ENCODE peak calls at places on chromosomes 1 and 21, in nine cellular contexts. One of them, this sample, is unnamed.

GRCh38 chr1:205353612-205354011 is 3.1 kb downstream of the KLHDC8A start:
- DNase-seq in Peyer's patch: no peak
- DNase-seq in stomach: no peak
- DNase-seq in heart left ventricle: no peak
- DNase-seq in fibroblast of mammary gland: no peak
- DNase-seq in AG10803: no peak
- DNase-seq in cardiac muscle cell: no peak
- DNase-seq in AG09309: no peak
- DNase-seq in astrocyte of the cerebellum: no peak
- DNase-seq in this sample: no peak

GRCh38 chr1:209405183-209405823 is 178.2 kb upstream of the CAMK1G start:
- DNase-seq in AG10803: peak; percentile 75
- DNase-seq in astrocyte of the cerebellum: peak; percentile 60
- DNase-seq in AG09309: peak; percentile 27
- DNase-seq in Peyer's patch: no peak
- DNase-seq in cardiac muscle cell: peak; percentile 62
- DNase-seq in stomach: no peak
- DNase-seq in fibroblast of mammary gland: peak; percentile 57
- DNase-seq in heart left ventricle: no peak
- DNase-seq in this sample: no peak

GRCh38 chr1:232291681-232292080 is 338.3 kb downstream of the SIPA1L2 start:
- DNase-seq in AG09309: no peak
- DNase-seq in heart left ventricle: no peak
- DNase-seq in cardiac muscle cell: peak; percentile 76
- DNase-seq in fibroblast of mammary gland: no peak
- DNase-seq in Peyer's patch: no peak
- DNase-seq in AG10803: no peak
- DNase-seq in stomach: no peak
- DNase-seq in astrocyte of the cerebellum: no peak
- DNase-seq in this sample: peak; percentile 38

GRCh38 chr21:26756491-26757159 is 88.6 kb downstream of the ADAMTS1 start:
- DNase-seq in cardiac muscle cell: no peak
- DNase-seq in AG09309: peak; percentile 61
- DNase-seq in Peyer's patch: no peak
- DNase-seq in AG10803: peak; percentile 91
- DNase-seq in stomach: no peak
- DNase-seq in fibroblast of mammary gland: peak; percentile 40
- DNase-seq in heart left ventricle: no peak
- DNase-seq in astrocyte of the cerebellum: peak; percentile 49
- DNase-seq in this sample: no peak

GRCh38 chr1:56149761-56150160 is 429.6 kb downstream of the PLPP3 start:
- DNase-seq in cardiac muscle cell: no peak
- DNase-seq in fibroblast of mammary gland: peak; percentile 68
- DNase-seq in astrocyte of the cerebellum: no peak
- DNase-seq in AG10803: peak; percentile 10
- DNase-seq in AG09309: no peak
- DNase-seq in heart left ventricle: no peak
- DNase-seq in stomach: no peak
- DNase-seq in Peyer's patch: no peak
- DNase-seq in this sample: no peak

GRCh38 chr1:14699596-14699995 is 101.1 kb downstream of the KAZN start:
- DNase-seq in astrocyte of the cerebellum: no peak
- DNase-seq in AG09309: no peak
- DNase-seq in AG10803: no peak
- DNase-seq in heart left ventricle: no peak
- DNase-seq in Peyer's patch: no peak
- DNase-seq in cardiac muscle cell: no peak
- DNase-seq in stomach: no peak
- DNase-seq in fibroblast of mammary gland: no peak
- DNase-seq in this sample: no peak

GRCh38 chr1:206583461-206584264 is 28.6 kb downstream of the EIF2D start:
- DNase-seq in fibroblast of mammary gland: peak; percentile 69
- DNase-seq in astrocyte of the cerebellum: peak; percentile 29
- DNase-seq in AG09309: peak; percentile 14
- DNase-seq in stomach: peak; percentile 83
- DNase-seq in AG10803: peak; percentile 63
- DNase-seq in heart left ventricle: peak; percentile 70
- DNase-seq in cardiac muscle cell: peak; percentile 79
- DNase-seq in Peyer's patch: peak; percentile 84
- DNase-seq in this sample: peak; percentile 81

GRCh38 chr1:92030701-92031107 is 919 bp downstream of the EPHX4 start:
- DNase-seq in cardiac muscle cell: peak; percentile 15
- DNase-seq in stomach: no peak
- DNase-seq in heart left ventricle: no peak
- DNase-seq in AG10803: no peak
- DNase-seq in Peyer's patch: no peak
- DNase-seq in fibroblast of mammary gland: no peak
- DNase-seq in AG09309: no peak
- DNase-seq in astrocyte of the cerebellum: peak; percentile 29
- DNase-seq in this sample: no peak

GRCh38 chr21:45457832-45458172 is 52.8 kb downstream of the COL18A1 start:
- DNase-seq in AG09309: no peak
- DNase-seq in astrocyte of the cerebellum: no peak
- DNase-seq in fibroblast of mammary gland: no peak
- DNase-seq in AG10803: no peak
- DNase-seq in cardiac muscle cell: no peak
- DNase-seq in Peyer's patch: no peak
- DNase-seq in heart left ventricle: peak; percentile 21
- DNase-seq in stomach: no peak
- DNase-seq in this sample: no peak

GRCh38 chr1:146007048-146007784 is 10.8 kb upstream of the TXNIP start:
- DNase-seq in heart left ventricle: no peak
- DNase-seq in AG10803: peak; percentile 77
- DNase-seq in astrocyte of the cerebellum: peak; percentile 83
- DNase-seq in cardiac muscle cell: peak; percentile 90
- DNase-seq in Peyer's patch: peak; percentile 79
- DNase-seq in fibroblast of mammary gland: peak; percentile 90
- DNase-seq in stomach: peak; percentile 60
- DNase-seq in AG09309: peak; percentile 51
- DNase-seq in this sample: peak; percentile 89

GRCh38 chr1:213993929-213994328 is 6.2 kb downstream of the PROX1 start:
- DNase-seq in cardiac muscle cell: no peak
- DNase-seq in heart left ventricle: no peak
- DNase-seq in astrocyte of the cerebellum: no peak
- DNase-seq in AG10803: no peak
- DNase-seq in fibroblast of mammary gland: no peak
- DNase-seq in stomach: no peak
- DNase-seq in Peyer's patch: no peak
- DNase-seq in AG09309: no peak
- DNase-seq in this sample: no peak

GRCh38 chr1:76841460-76841859 is 25.8 kb upstream of the ST6GALNAC5 start:
- DNase-seq in fibroblast of mammary gland: no peak
- DNase-seq in heart left ventricle: no peak
- DNase-seq in stomach: no peak
- DNase-seq in Peyer's patch: no peak
- DNase-seq in AG10803: no peak
- DNase-seq in astrocyte of the cerebellum: no peak
- DNase-seq in AG09309: no peak
- DNase-seq in cardiac muscle cell: no peak
- DNase-seq in this sample: no peak

GRCh38 chr1:186210258-186210657 is 164.8 kb downstream of the TPR start:
- DNase-seq in AG09309: no peak
- DNase-seq in cardiac muscle cell: no peak
- DNase-seq in Peyer's patch: no peak
- DNase-seq in fibroblast of mammary gland: no peak
- DNase-seq in stomach: no peak
- DNase-seq in AG10803: no peak
- DNase-seq in astrocyte of the cerebellum: no peak
- DNase-seq in heart left ventricle: no peak
- DNase-seq in this sample: no peak

GRCh38 chr1:7636801-7637526 is 134.1 kb upstream of the VAMP3 start:
- DNase-seq in AG10803: no peak
- DNase-seq in fibroblast of mammary gland: no peak
- DNase-seq in heart left ventricle: no peak
- DNase-seq in cardiac muscle cell: no peak
- DNase-seq in Peyer's patch: no peak
- DNase-seq in stomach: no peak
- DNase-seq in AG09309: no peak
- DNase-seq in astrocyte of the cerebellum: no peak
- DNase-seq in this sample: no peak

GRCh38 chr1:51214615-51215131 is 21.4 kb upstream of the RNF11 start:
- DNase-seq in cardiac muscle cell: peak; percentile 73
- DNase-seq in AG09309: peak; percentile 67
- DNase-seq in astrocyte of the cerebellum: no peak
- DNase-seq in heart left ventricle: no peak
- DNase-seq in fibroblast of mammary gland: peak; percentile 81
- DNase-seq in Peyer's patch: no peak
- DNase-seq in stomach: no peak
- DNase-seq in AG10803: peak; percentile 93
- DNase-seq in this sample: no peak

GRCh38 chr1:86965012-86965826 is 50.8 kb downstream of the HS2ST1 start:
- DNase-seq in cardiac muscle cell: peak; percentile 71
- DNase-seq in astrocyte of the cerebellum: peak; percentile 33
- DNase-seq in heart left ventricle: no peak
- DNase-seq in Peyer's patch: no peak
- DNase-seq in fibroblast of mammary gland: peak; percentile 55
- DNase-seq in stomach: no peak
- DNase-seq in AG09309: no peak
- DNase-seq in AG10803: peak; percentile 45
- DNase-seq in this sample: peak; percentile 64

DNA sequence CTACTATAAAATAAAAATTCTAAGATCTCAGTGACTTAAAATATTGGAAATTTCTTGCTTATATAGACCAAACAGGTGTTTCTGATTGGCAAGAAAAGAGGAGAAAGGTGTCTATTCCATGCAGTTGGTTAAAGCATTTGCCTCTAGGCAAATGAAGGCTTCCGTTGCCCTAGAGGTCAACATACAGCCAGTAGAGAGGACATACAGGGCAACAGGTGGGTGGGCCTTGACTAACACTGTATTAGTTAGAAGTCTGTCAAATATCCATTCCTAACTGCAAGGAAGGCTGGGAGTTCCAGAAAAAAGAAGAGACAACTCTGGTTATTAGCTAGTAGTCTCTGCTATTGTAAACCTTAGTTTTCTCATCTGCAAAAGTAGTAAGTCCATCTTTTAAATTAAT is 43.0 kb downstream of the TNFSF4 start:
- DNase-seq in AG09309: no peak
- DNase-seq in heart left ventricle: no peak
- DNase-seq in cardiac muscle cell: no peak
- DNase-seq in stomach: no peak
- DNase-seq in Peyer's patch: no peak
- DNase-seq in fibroblast of mammary gland: no peak
- DNase-seq in AG10803: no peak
- DNase-seq in astrocyte of the cerebellum: no peak
- DNase-seq in this sample: no peak
- TF ChIP-seq CTCF in AG09309: no peak
- TF ChIP-seq CTCF in heart left ventricle: no peak
- TF ChIP-seq CTCF in cardiac muscle cell: no peak
- TF ChIP-seq CTCF in stomach: no peak
- TF ChIP-seq CTCF in Peyer's patch: no peak
- TF ChIP-seq CTCF in fibroblast of mammary gland: no peak
- TF ChIP-seq CTCF in AG10803: no peak
- TF ChIP-seq CTCF in astrocyte of the cerebellum: no peak
- TF ChIP-seq CTCF in this sample: no peak

DNA sequence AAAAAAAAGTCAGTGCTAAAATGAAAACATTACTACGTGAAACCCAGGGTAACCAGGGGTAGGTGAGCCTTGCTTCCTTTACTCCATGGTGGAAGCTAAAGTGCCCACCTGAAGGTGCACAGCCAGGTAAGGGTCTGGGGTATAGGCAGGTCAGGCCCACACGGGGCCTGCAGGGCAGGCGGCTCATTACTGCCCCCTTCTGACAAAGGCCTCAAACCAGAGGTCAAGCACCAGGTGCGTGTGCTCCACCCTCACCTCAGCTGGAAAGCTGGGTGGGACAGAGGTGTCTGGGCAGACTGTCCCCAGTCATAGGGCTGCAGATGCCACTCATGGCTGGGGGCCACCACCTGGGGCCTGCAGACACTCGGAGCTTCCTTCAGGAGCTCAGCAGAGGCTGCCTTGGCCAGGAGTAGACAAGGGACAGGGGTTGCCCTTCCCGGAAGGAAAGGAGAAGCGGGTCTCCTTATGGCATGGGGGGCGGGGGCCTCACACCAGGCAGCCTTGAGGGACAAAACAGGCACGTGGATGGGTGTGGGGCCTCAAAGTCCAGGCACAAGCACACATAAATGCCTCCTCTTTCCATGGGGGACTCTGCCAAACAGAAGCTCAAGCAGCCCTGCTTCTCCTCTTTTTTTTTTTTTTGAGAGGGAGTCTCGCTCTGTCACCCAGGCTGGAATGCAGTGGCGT is 36.2 kb downstream of the ACOT7 start:
- DNase-seq in Peyer's patch: no peak
- DNase-seq in fibroblast of mammary gland: no peak
- DNase-seq in heart left ventricle: peak; percentile 23
- DNase-seq in cardiac muscle cell: no peak
- DNase-seq in AG10803: no peak
- DNase-seq in AG09309: no peak
- DNase-seq in stomach: no peak
- DNase-seq in astrocyte of the cerebellum: no peak
- DNase-seq in this sample: peak; percentile 66
- TF ChIP-seq CTCF in Peyer's patch: peak; percentile 44
- TF ChIP-seq CTCF in fibroblast of mammary gland: peak; percentile 12
- TF ChIP-seq CTCF in heart left ventricle: no peak
- TF ChIP-seq CTCF in cardiac muscle cell: peak; percentile 15
- TF ChIP-seq CTCF in AG10803: no peak
- TF ChIP-seq CTCF in AG09309: peak; percentile 5
- TF ChIP-seq CTCF in stomach: no peak
- TF ChIP-seq CTCF in astrocyte of the cerebellum: no peak
- TF ChIP-seq CTCF in this sample: peak; percentile 10

GRCh38 chr1:100458925-100459814 is 78.8 kb upstream of the GPR88 start:
- DNase-seq in AG10803: peak; percentile 76
- DNase-seq in astrocyte of the cerebellum: peak; percentile 74
- DNase-seq in Peyer's patch: peak; percentile 70
- DNase-seq in stomach: peak; percentile 79
- DNase-seq in fibroblast of mammary gland: peak; percentile 82
- DNase-seq in cardiac muscle cell: peak; percentile 90
- DNase-seq in AG09309: peak; percentile 50
- DNase-seq in heart left ventricle: peak; percentile 64
- DNase-seq in this sample: peak; percentile 83
- TF ChIP-seq CTCF in AG10803: peak; percentile 96
- TF ChIP-seq CTCF in astrocyte of the cerebellum: peak; percentile 92
- TF ChIP-seq CTCF in Peyer's patch: peak; percentile 89
- TF ChIP-seq CTCF in stomach: peak; percentile 82
- TF ChIP-seq CTCF in fibroblast of mammary gland: peak; percentile 89
- TF ChIP-seq CTCF in cardiac muscle cell: peak; percentile 89
- TF ChIP-seq CTCF in AG09309: peak; percentile 88
- TF ChIP-seq CTCF in heart left ventricle: peak; percentile 85
- TF ChIP-seq CTCF in this sample: peak; percentile 59

DNA sequence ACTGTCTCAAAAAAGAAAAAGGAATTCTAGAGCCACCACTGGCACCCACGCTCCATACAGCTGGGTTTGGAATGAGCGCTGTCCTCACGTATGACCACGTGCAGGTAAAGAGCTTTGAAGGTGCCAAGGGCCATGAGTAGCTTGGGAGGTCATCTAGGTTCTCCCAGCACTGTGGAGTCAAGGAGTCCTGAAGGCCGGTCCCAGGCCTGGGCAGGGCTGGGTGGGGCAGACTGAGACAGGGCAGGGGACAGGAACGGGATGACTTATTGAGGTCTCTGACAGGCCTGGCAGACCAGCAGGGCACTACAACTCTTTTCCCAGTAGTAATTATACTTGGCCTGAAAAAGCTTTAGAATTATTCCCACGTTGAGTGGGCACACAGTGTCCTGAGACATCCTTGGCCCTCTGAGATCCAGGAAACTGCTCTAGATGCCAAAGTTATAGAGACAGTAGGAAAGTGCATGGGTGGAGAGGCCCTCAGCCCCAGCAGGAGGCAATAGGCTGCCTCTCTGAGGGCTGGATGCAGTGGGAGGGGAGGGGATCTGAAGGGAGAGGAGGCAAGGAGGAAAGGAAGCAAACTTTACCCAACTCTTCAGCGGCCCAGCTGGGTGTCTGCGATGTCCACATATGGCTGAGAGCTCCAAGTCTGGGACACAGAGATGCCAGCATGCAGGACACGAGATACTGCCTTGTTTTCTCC is 1.8 kb upstream of the CDA start:
- DNase-seq in Peyer's patch: no peak
- DNase-seq in AG09309: no peak
- DNase-seq in AG10803: no peak
- DNase-seq in fibroblast of mammary gland: peak; percentile 33
- DNase-seq in heart left ventricle: no peak
- DNase-seq in cardiac muscle cell: no peak
- DNase-seq in astrocyte of the cerebellum: no peak
- DNase-seq in stomach: no peak
- DNase-seq in this sample: peak; percentile 60
- TF ChIP-seq CTCF in Peyer's patch: no peak
- TF ChIP-seq CTCF in AG09309: peak; percentile 25
- TF ChIP-seq CTCF in AG10803: peak; percentile 33
- TF ChIP-seq CTCF in fibroblast of mammary gland: peak; percentile 23
- TF ChIP-seq CTCF in heart left ventricle: peak; percentile 9
- TF ChIP-seq CTCF in cardiac muscle cell: no peak
- TF ChIP-seq CTCF in astrocyte of the cerebellum: no peak
- TF ChIP-seq CTCF in stomach: no peak
- TF ChIP-seq CTCF in this sample: no peak

This sample was measured in mucosa of descending colon.